ENCODE peak calls at places on chromosomes 12 and 14, in six cellular contexts. M is GM18507; C is stimulated activated CD4-positive, alpha-beta T cell treated with anti-CD3 and anti-CD28 coated beads, Interleukin-12 subunit alpha, Interleukin-12 subunit beta, amount 100 ng/mL, for 4 hours; X is OCI-LY7; B is right lobe of liver; V is NCI-H1092 treated with DMSO at 0.1 percent for 48 hours. L is an unnamed sample.
A peak's percentile ranks its signal among the peaks of the same experiment; 100 is the strongest.

GRCh38 chr12:72273851-72274284 is 1.7 kb downstream of the TRHDE start:
- DNase-seq in M (no peak), C (no peak), X (no peak), B (peak; percentile 28), V (no peak), L (peak; percentile 60)

GRCh38 chr12:67991158-67991557 is 1.9 kb downstream of the IFNG-AS1 start:
- DNase-seq in M (no peak), C (peak; percentile 19), X (peak; percentile 77), B (no peak), V (no peak), L (no peak)

GRCh38 chr14:65352964-65353530 is 59.5 kb upstream of the FUT8 start:
- DNase-seq in M (no peak), C (no peak), X (peak; percentile 86), B (no peak), V (no peak), L (no peak)

GRCh38 chr14:55572578-55572977 is 7.4 kb upstream of the KTN1 start:
- DNase-seq in M (no peak), C (no peak), X (no peak), B (no peak), V (peak; percentile 87), L (no peak)

GRCh38 chr12:79127268-79127895 is 262.8 kb downstream of the SYT1 start:
- DNase-seq in M (no peak), C (no peak), X (no peak), B (no peak), V (no peak), L (no peak)

GRCh38 chr12:109537136-109537535 is 36.2 kb downstream of the MMAB start:
- DNase-seq in M (no peak), C (no peak), X (no peak), B (no peak), V (no peak), L (no peak)

GRCh38 chr14:54554401-54554800 is 12.5 kb upstream of the SAMD4A start:
- DNase-seq in M (no peak), C (no peak), X (no peak), B (no peak), V (no peak), L (no peak)

GRCh38 chr14:67524152-67524963 is 8.7 kb upstream of the PLEKHH1 start:
- DNase-seq in M (no peak), C (no peak), X (no peak), B (no peak), V (no peak), L (no peak)

GRCh38 chr12:121960541-121960940 is 42.1 kb downstream of the CFAP251 start:
- DNase-seq in M (no peak), C (no peak), X (no peak), B (no peak), V (no peak), L (no peak)

GRCh38 chr12:6347367-6348338 is 5.8 kb upstream of the TNFRSF1A start:
- DNase-seq in M (no peak), C (no peak), X (no peak), B (peak; percentile 46), V (no peak), L (no peak)

GRCh38 chr14:74491952-74492351 is 1.2 kb downstream of the NPC2 start:
- DNase-seq in M (no peak), C (no peak), X (peak; percentile 75), B (no peak), V (no peak), L (no peak)

GRCh38 chr12:108572166-108572790 is 9.9 kb downstream of the ISCU start:
- DNase-seq in M (no peak), C (no peak), X (peak; percentile 16), B (no peak), V (no peak), L (no peak)

GRCh38 chr12:43655586-43655985 is 103.0 kb downstream of the PUS7L start:
- DNase-seq in M (no peak), C (no peak), X (no peak), B (no peak), V (no peak), L (no peak)

GRCh38 chr12:125983094-125983783 is 918.0 kb downstream of the AACS start:
- DNase-seq in M (no peak), C (no peak), X (no peak), B (peak; percentile 89), V (no peak), L (peak; percentile 74)

GRCh38 chr12:110689601-110690430 is 901 bp upstream of the HVCN1 start:
- DNase-seq in M (peak; percentile 55), C (peak; percentile 23), X (peak; percentile 52), B (peak; percentile 34), V (no peak), L (no peak)

GRCh38 chr12:8947737-8948136 is 1.7 kb downstream of the M6PR start:
- DNase-seq in M (no peak), C (no peak), X (peak; percentile 22), B (no peak), V (no peak), L (no peak)

GRCh38 chr14:105167303-105168092 is 1.1 kb downstream of the JAG2 start:
- DNase-seq in M (no peak), C (peak; percentile 20), X (no peak), B (no peak), V (no peak), L (no peak)

GRCh38 chr12:68794653-68795253 is 13.2 kb upstream of the MDM2 start:
- DNase-seq in M (no peak), C (no peak), X (no peak), B (no peak), V (no peak), L (no peak)

GRCh38 chr12:62347922-62348650 is 87.9 kb downstream of the USP15 start:
- DNase-seq in M (no peak), C (no peak), X (no peak), B (no peak), V (no peak), L (no peak)

GRCh38 chr14:25607095-25607657 is 557.2 kb upstream of the STXBP6 start:
- DNase-seq in M (no peak), C (no peak), X (no peak), B (no peak), V (peak; percentile 20), L (no peak)

GRCh38 chr14:64762044-64763034 is 58.1 kb downstream of the PLEKHG3 start:
- DNase-seq in M (no peak), C (peak; percentile 17), X (no peak), B (peak; percentile 65), V (peak; percentile 98), L (peak; percentile 76)

GRCh38 chr14:85466678-85467077 is 63.3 kb upstream of the FLRT2 start:
- DNase-seq in M (no peak), C (no peak), X (no peak), B (no peak), V (no peak), L (no peak)

GRCh38 chr12:58916891-58917570 is 3.3 kb downstream of the LRIG3 start:
- DNase-seq in M (no peak), C (no peak), X (no peak), B (no peak), V (no peak), L (no peak)

L was measured in upper lobe of right lung.